ENCODE peak calls at places on chromosomes 16 and 17, in four cellular contexts. V is stimulated activated CD8-positive, alpha-beta memory T cell treated with anti-CD3 and anti-CD28 coated beads, Interleukin-12 subunit alpha, Interleukin-12 subunit beta, amount 100 ng/mL, for 4 hours; N is right atrium auricular region; H is fibroblast of gingiva. K is an unnamed sample.

GRCh38 chr17:78122221-78122990 is 6.1 kb downstream of the TMC6 start:
- DNase-seq in V (no peak), N (no peak), H (no peak), K (no peak)

GRCh38 chr17:15740570-15741120 is 8.6 kb downstream of the TBC1D26 start:
- DNase-seq in V (no peak), N (no peak), H (no peak), K (no peak)

GRCh38 chr16:47045023-47045422 is 71.5 kb upstream of the DNAJA2 start:
- DNase-seq in V (no peak), N (no peak), H (no peak), K (no peak)

GRCh38 chr17:62172492-62173291 is 107.6 kb upstream of the MED13 start:
- DNase-seq in V (no peak), N (no peak), H (peak), K (no peak)

GRCh38 chr16:85002643-85003042 is 8.7 kb downstream of the ZDHHC7 start:
- DNase-seq in V (no peak), N (no peak), H (no peak), K (no peak)

GRCh38 chr17:68820476-68820824 is 134.7 kb downstream of the ABCA8 start:
- DNase-seq in V (no peak), N (no peak), H (no peak), K (no peak)

GRCh38 chr17:4420692-4421131 is 13.0 kb upstream of the SPNS3 start:
- DNase-seq in V (peak), N (peak), H (peak), K (no peak)

GRCh38 chr17:39970157-39970692 is 7.4 kb downstream of the GSDMA start:
- DNase-seq in V (no peak), N (no peak), H (no peak), K (no peak)

GRCh38 chr17:83200231-83200699 is 120.9 kb downstream of the METRNL start:
- DNase-seq in V (peak), N (peak), H (peak), K (no peak)

GRCh38 chr17:59381716-59382570 is 50.5 kb downstream of the YPEL2 start:
- DNase-seq in V (no peak), N (no peak), H (no peak), K (no peak)

GRCh38 chr17:79752175-79752574 is 21.4 kb downstream of the ENPP7 start:
- DNase-seq in V (no peak), N (no peak), H (no peak), K (no peak)

GRCh38 chr17:45355087-45355486 is 38.3 kb upstream of the MAP3K14 start:
- DNase-seq in V (no peak), N (no peak), H (no peak), K (no peak)

GRCh38 chr17:35022536-35023063 is 40.9 kb downstream of the RFFL start:
- DNase-seq in V (peak), N (peak), H (peak), K (peak)

GRCh38 chr16:71440669-71441347 is 1.0 kb downstream of the TLE7 start:
- DNase-seq in V (no peak), N (no peak), H (no peak), K (no peak)

GRCh38 chr17:82874011-82874835 is 34.4 kb upstream of the ZNF750 start:
- DNase-seq in V (no peak), N (no peak), H (no peak), K (no peak)

GRCh38 chr17:17975441-17975840 is 2.8 kb downstream of the DRC3 start:
- DNase-seq in V (no peak), N (no peak), H (no peak), K (no peak)

GRCh38 chr16:27547134-27547533 is 2.6 kb downstream of the GTF3C1 start:
- DNase-seq in V (no peak), N (no peak), H (peak), K (no peak)

GRCh38 chr17:61504697-61505096 is 52.5 kb downstream of the TBX4 start:
- DNase-seq in V (no peak), N (no peak), H (peak), K (no peak)

GRCh38 chr16:22077700-22078313 is 14.5 kb upstream of the VWA3A start:
- DNase-seq in V (peak), N (peak), H (peak), K (no peak)

GRCh38 chr17:42618442-42619150 is 9.1 kb downstream of the TUBG1 start:
- DNase-seq in V (no peak), N (no peak), H (no peak), K (no peak)

GRCh38 chr16:80924372-80924978 is 82.2 kb downstream of the CMC2 start:
- DNase-seq in V (no peak), N (no peak), H (peak), K (no peak)

GRCh38 chr17:48486557-48486956 is 44.3 kb downstream of the HOXB1 start:
- DNase-seq in V (no peak), N (no peak), H (peak), K (no peak)

GRCh38 chr16:54928016-54928356 is 2.7 kb upstream of the IRX5 start:
- DNase-seq in V (no peak), N (no peak), H (peak), K (no peak)

GRCh38 chr17:21372256-21372954 is 3.8 kb upstream of the KCNJ12 start:
- DNase-seq in V (no peak), N (no peak), H (no peak), K (no peak)

GRCh38 chr17:58365980-58366595 is 14.1 kb upstream of the SUPT4H1 start:
- DNase-seq in V (no peak), N (no peak), H (no peak), K (no peak)

GRCh38 chr17:2337811-2338657 is 733 bp downstream of the SGSM2 start:
- DNase-seq in V (peak), N (no peak), H (peak), K (no peak)

GRCh38 chr16:4572715-4573114 is 16.6 kb downstream of the C16orf96 start:
- DNase-seq in V (no peak), N (no peak), H (no peak), K (no peak)

K was measured in esophagus muscularis mucosa.